ENCODE peak calls at places on chromosomes 11 and 22, in four cellular contexts. D is heart left ventricle, A is tibial nerve, N is endothelial cell of umbilical vein. S is an unnamed sample. For H3K36me3 and H3K4me1, the result is how much of the 10 kb centered on the place peaks cover.

GRCh38 chr11:125910450-125910849 is 6.1 kb downstream of the DDX25 start:
- DNase-seq in D (no peak), A (no peak), N (no peak), S (no peak)

GRCh38 chr22:20401376-20402020 is 7.5 kb downstream of the ZNF74 start:
- DNase-seq in D (no peak), A (no peak), N (no peak), S (no peak)

GRCh38 chr11:73334244-73335203 is 26.4 kb downstream of the ARHGEF17 start:
- DNase-seq in D (peak), A (peak), N (peak), S (peak)

GRCh38 chr22:46931881-46932280 is 169.4 kb downstream of the TBC1D22A start:
- DNase-seq in D (no peak), A (no peak), N (no peak), S (no peak)

GRCh38 chr11:69370984-69371709 is 77.2 kb downstream of the MYEOV start:
- DNase-seq in D (no peak), A (no peak), N (no peak), S (no peak)

GRCh38 chr11:72483412-72484186 is 49.3 kb upstream of the CLPB start:
- DNase-seq in D (no peak), A (peak), N (peak), S (no peak)

GRCh38 chr11:112516261-112516660 is 255.6 kb upstream of the PLET1 start:
- DNase-seq in D (no peak), A (no peak), N (no peak), S (no peak)

GRCh38 chr11:15113381-15113780 is 1.3 kb upstream of the INSC start:
- DNase-seq in D (no peak), A (no peak), N (no peak), S (peak)

GRCh38 chr11:47387944-47388696 is 9.8 kb upstream of the SPI1 start:
- DNase-seq in D (no peak), A (no peak), N (no peak), S (no peak)

GRCh38 chr11:133697603-133698002 is 147.7 kb downstream of the SPATA19 start:
- DNase-seq in D (peak), A (no peak), N (no peak), S (no peak)

GRCh38 chr11:28728666-28729065 is 620.5 kb downstream of the METTL15 start:
- DNase-seq in D (no peak), A (no peak), N (no peak), S (no peak)

GRCh38 chr11:33980896-33981295 is 70.6 kb upstream of the CAPRIN1 start:
- DNase-seq in D (no peak), A (no peak), N (peak), S (no peak)

DNA sequence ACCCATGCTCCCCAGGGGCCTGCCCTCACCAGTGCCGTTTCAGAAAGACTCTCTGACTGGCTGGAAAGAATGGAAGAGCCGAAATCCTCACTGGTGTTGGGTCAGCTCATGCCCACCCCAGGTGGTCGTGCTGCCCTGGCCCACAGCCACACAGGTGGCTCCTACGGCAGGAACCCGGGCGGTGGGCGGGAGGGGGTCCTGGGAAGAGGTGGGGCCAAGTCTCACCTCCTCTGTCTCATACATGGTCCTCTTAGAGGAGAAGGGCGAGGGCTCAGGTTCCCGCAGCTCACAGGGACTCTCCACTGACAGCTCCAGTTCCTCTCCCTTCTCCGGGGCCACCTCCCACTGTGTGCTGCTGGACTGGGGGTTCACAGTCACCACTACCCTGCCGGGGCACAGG is 8.2 kb downstream of the ATG2A start:
- DNase-seq in D (no peak), A (no peak), N (no peak), S (no peak)
- H3K36me3 ChIP-seq in D (half or more), A (half or more), N (half or more), S (half or more)

DNA sequence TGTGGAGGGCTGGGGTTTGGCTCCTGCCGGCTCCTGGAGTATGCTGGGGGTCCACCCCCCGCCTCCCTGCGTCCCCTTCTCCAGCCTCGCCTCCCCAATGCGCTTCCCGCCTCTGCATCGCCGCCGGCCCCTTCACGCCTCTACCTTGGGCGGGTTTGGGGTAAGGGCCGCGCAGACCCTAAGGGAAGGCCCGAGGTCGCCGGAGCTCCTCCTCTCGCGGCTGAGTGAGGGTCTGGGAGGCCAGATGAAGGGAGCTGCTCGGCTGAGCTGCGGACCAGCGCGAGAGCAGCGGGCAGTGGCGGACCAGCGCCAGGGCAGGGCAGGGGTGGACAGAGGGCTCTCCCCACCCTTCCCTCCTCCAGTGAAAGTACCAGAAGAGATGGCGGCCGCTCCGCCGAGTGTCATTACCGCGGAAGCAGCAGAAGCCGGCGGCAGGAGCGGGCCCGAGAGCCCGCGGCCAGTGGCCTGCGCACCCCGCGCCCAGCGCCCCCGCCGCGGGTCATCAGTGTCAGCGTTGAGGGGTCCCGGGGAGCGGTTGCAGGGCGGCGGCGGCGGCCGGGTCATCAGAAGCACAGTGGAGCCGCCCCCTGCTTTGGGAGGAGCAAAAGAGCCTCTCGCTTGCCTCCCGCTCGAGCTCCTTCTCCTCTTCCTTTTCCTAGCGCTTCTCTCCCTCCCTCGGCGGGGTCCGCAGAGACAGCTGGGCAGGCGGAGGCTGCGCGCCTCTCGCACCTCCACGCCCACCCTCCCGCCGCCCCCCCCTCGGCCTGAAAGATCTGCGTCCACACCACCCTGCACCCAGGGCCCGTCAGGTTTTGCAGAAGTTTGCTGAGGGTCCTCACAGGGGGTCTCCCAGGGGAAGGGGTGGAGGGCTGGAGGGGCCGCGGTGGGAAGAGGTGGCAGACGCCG is 255.7 kb upstream of the CADM1 start:
- DNase-seq in D (peak), A (no peak), N (no peak), S (peak)
- H3K27ac ChIP-seq in D (peak), A (peak), N (no peak), S (no peak)

DNA sequence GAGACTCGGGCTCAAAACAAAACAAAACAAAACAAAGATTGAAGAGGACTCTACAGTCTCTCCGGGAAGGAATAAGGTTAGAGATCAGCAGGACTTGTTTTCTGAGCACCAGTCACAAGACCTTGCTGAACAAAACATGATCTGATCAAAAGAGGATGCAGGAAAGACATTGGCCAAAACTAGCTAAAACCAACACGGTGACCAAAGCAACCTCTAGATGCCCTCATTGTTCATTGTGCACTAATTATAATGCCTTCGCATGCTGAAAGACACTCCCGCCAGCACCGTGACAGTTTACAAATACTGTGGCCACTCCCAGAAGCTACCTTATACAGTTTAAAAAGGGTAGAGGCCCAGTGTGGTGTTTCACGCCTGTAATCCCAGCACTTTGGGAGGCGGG is 15.7 kb upstream of the CHKA start:
- DNase-seq in D (no peak), A (no peak), N (no peak), S (no peak)
- H3K4me1 ChIP-seq in D (under half), A (under half), N (under half), S (under half)

GRCh38 chr11:65411681-65412070 is 10.9 kb upstream of the NEAT1 start:
- DNase-seq in D (no peak), A (no peak), N (no peak), S (no peak)

GRCh38 chr11:65415499-65416340 is 6.9 kb upstream of the NEAT1 start:
- DNase-seq in D (peak), A (no peak), N (no peak), S (no peak)

GRCh38 chr11:65414776-65415498 is 7.7 kb upstream of the NEAT1 start:
- DNase-seq in D (peak), A (no peak), N (no peak), S (no peak)

GRCh38 chr11:65410936-65411680 is 11.5 kb upstream of the NEAT1 start:
- DNase-seq in D (peak), A (no peak), N (no peak), S (no peak)

DNA sequence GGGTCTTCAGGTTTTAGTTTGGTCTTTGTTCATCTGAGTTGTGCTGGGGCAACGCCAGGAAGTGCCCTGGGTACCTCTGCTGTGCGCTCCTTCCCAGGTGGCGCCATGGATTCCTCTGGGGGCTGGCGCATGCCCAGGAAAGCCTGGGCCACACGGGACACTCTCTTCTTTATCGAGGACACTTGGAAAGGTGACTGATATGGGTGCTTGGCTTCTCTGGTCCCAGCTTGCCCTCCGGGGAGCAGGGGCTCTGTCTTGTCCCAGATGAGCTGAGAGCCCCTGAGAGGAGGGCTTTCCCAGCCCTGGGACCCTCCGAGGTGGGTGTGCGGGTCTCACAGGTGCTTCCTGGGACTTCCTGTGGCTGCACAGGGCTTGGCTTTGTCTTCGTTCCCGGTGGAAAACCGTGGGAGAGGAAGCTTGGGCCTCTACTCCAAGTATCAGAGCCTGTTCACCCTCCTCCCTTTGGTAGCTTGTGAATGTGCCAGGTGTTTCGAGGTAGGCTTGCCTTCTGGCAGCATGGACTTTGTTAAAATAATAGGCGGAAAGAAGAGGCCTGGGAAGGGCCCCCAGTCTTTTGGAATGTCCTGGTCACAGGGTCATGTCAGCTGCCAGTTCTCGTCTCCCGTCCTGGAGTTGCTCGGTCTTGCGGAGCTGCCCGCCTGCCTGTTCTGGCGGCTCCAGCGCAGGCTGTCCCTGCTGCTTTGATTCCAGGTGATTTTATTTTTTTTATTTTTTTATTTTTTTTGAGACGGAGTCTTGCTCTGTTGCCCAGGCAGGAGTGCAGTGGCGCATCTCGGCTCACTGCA is 10.1 kb upstream of the NEAT1 start:
- DNase-seq in D (peak), A (no peak), N (no peak), S (peak)
- H3K36me3 ChIP-seq in D (under half), A (half or more), N (under half), S (under half)

GRCh38 chr11:78312712-78313111 is 104.9 kb downstream of the GAB2 start:
- DNase-seq in D (no peak), A (no peak), N (no peak), S (no peak)
- H3K27ac ChIP-seq in D (peak), A (peak), N (no peak), S (no peak)

DNA sequence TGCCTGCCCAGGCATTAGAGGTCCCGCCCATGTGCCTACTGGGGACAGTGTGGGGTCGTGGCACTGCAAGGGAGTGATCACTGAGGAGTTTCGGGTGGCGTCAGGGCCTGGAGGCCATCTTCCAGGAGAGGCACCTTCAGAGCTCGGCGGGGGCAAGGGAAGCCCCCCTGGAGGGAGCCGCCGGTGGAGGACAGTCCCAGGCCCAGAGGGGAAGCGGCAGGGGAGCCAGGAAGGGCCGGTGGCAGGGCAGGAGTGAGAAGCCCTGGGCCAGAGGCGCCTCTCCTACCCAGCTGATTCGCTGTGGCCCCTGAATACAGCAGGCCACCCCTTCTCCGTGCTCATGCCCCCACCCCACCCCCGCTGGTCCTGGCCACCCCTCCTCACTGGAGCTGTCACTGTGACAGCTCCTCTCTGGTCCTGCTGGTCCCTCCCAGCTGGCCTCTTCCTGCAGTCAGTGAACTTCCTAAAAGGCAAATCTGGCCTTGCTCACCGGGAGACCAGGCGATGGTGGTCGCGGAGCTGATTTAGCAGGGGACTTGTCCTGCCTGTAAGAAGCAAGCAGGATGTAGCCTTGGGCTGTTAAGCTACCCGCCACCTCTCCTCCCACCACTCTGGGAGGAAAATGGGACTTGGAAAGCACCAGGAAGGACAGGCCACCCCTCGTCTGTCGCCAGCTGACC is 2.1 kb upstream of the MAPK11 start:
- DNase-seq in D (no peak), A (no peak), N (no peak), S (no peak)
- H3K4me1 ChIP-seq in D (under half), A (under half), N (under half), S (under half)

GRCh38 chr11:66493124-66493523 is 12.9 kb downstream of the DPP3 start:
- DNase-seq in D (peak), A (no peak), N (no peak), S (no peak)

GRCh38 chr11:66491315-66491935 is 11.2 kb downstream of the DPP3 start:
- DNase-seq in D (peak), A (no peak), N (no peak), S (no peak)

GRCh38 chr11:66494458-66494857 is 14.2 kb downstream of the DPP3 start:
- DNase-seq in D (peak), A (no peak), N (no peak), S (no peak)

GRCh38 chr11:66494935-66495334 is 14.7 kb downstream of the DPP3 start:
- DNase-seq in D (peak), A (no peak), N (no peak), S (no peak)

GRCh38 chr11:66492161-66492865 is 12.1 kb downstream of the DPP3 start:
- DNase-seq in D (peak), A (no peak), N (no peak), S (no peak)
- H3K36me3 ChIP-seq in D (under half), A (half or more), N (under half), S (under half)

DNA sequence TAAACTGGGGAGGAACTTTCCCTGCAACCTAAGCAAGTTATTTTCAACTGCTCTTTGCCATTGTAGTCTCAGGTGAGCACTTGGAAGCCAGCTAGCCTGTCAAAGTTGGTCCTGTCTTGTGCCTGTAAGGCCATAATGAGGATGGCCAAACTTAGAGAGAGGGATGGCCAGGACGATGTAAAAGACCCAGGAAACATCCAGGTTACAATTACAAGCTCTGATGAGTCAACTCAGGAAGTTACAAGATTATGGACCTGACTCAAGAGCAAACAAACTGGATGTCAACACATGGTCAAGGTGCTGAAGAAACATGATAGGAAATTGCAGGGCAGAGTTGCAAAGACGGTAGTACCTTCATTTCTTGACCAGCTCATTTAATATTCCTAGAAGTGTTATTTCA is 1.6 kb downstream of the GTPBP1 start:
- DNase-seq in D (no peak), A (no peak), N (peak), S (no peak)
- H3K27ac ChIP-seq in D (peak), A (peak), N (peak), S (peak)

GRCh38 chr22:42939451-42939881 is 75.5 kb downstream of the PACSIN2 start:
- DNase-seq in D (no peak), A (no peak), N (peak), S (no peak)
- H3K4me1 ChIP-seq in D (half or more), A (half or more), N (under half), S (half or more)